ENCODE peak calls at places on chromosome 6, in five cellular contexts. N, O, C, S and B are unnamed samples.

GRCh38 chr6:107704377-107705013 is 119.6 kb downstream of the SCML4 start:
- DNase-seq in N (peak), S (peak), C (peak), O (no peak), B (no peak)

GRCh38 chr6:165769884-165770283 is 106.8 kb upstream of the PDE10A start:
- DNase-seq in S (no peak), O (no peak), N (no peak), C (no peak), B (no peak)

GRCh38 chr6:143107440-143107839 is 46.8 kb downstream of the AIG1 start:
- DNase-seq in C (no peak), S (no peak), O (no peak), N (no peak), B (no peak)

GRCh38 chr6:31498748-31499147 is 803 bp downstream of the MICB start:
- DNase-seq in O (no peak), C (peak), N (no peak), S (no peak), B (no peak)

GRCh38 chr6:170434821-170435155 is 118.3 kb downstream of the PSMB1 start:
- DNase-seq in S (no peak), N (no peak), C (no peak), O (no peak), B (no peak)

GRCh38 chr6:143394351-143394750 is 56.1 kb downstream of the ADAT2 start:
- DNase-seq in S (no peak), N (no peak), O (no peak), C (no peak), B (no peak)

GRCh38 chr6:101397199-101397598 is 3.7 kb downstream of the GRIK2 start:
- DNase-seq in C (peak), S (peak), O (no peak), N (no peak), B (peak)

GRCh38 chr6:11317885-11318771 is 85.7 kb upstream of the NEDD9 start:
- DNase-seq in C (peak), N (no peak), S (no peak), O (peak), B (peak)

GRCh38 chr6:69580696-69581095 is 216.1 kb downstream of the LMBRD1 start:
- DNase-seq in S (peak), N (peak), O (no peak), C (no peak), B (no peak)

GRCh38 chr6:136550330-136551071 is at the start of gene MAP7:
- DNase-seq in O (peak), S (peak), C (no peak), N (peak), B (peak)

GRCh38 chr6:104887350-104887749 is 27.6 kb upstream of the HACE1 start:
- DNase-seq in C (peak), S (no peak), N (no peak), O (no peak), B (no peak)

GRCh38 chr6:162408805-162409535 is 318.6 kb downstream of the PRKN start:
- DNase-seq in S (no peak), C (no peak), N (no peak), O (no peak), B (no peak)

GRCh38 chr6:42449917-42450313 is 1.8 kb downstream of the TRERF1 start:
- DNase-seq in N (no peak), O (no peak), C (peak), S (no peak), B (no peak)

GRCh38 chr6:83265384-83265783 is 72.2 kb downstream of the RWDD2A start:
- DNase-seq in N (no peak), S (no peak), C (peak), O (no peak), B (no peak)